ENCODE peak calls at places on chromosomes 16 and 17, in nine cellular contexts. W, G, X, F, Z, Y, O, U and I are unnamed samples.

GRCh38 chr17:50618941-50619340 is 15.7 kb upstream of the ABCC3 start:
- DNase-seq in Z (peak), G (no peak), F (no peak), X (no peak), Y (no peak), O (no peak), U (no peak), W (no peak), I (no peak)

GRCh38 chr17:38867179-38867994 is 2.5 kb upstream of the LASP1 start:
- DNase-seq in U (peak), O (peak), W (peak), G (peak), Y (peak), F (peak), X (peak), Z (peak), I (peak)

GRCh38 chr16:61937646-61938045 is 98.6 kb downstream of the CDH8 start:
- DNase-seq in O (no peak), X (no peak), U (no peak), W (no peak), Y (no peak), F (no peak), G (no peak), Z (no peak), I (no peak)

GRCh38 chr17:16085066-16085699 is 85.6 kb downstream of the TTC19 start:
- DNase-seq in W (no peak), X (peak), G (no peak), U (no peak), O (no peak), Y (no peak), Z (peak), F (no peak), I (no peak)

GRCh38 chr17:38415250-38416194 is 12.7 kb upstream of the ARHGAP23 start:
- DNase-seq in X (peak), F (no peak), W (peak), O (no peak), U (no peak), G (peak), Z (peak), Y (peak), I (peak)

GRCh38 chr17:42848093-42848492 is 2.9 kb upstream of the AOC3 start:
- DNase-seq in Z (no peak), U (no peak), F (no peak), G (no peak), W (no peak), O (no peak), X (no peak), Y (no peak), I (no peak)

GRCh38 chr17:82294086-82294773 is 20.7 kb upstream of the CSNK1D start:
- DNase-seq in Y (no peak), X (peak), U (no peak), G (no peak), W (no peak), Z (no peak), F (no peak), O (no peak), I (no peak)

GRCh38 chr16:4212207-4212933 is 29.5 kb downstream of the SRL start:
- DNase-seq in O (no peak), Z (no peak), G (no peak), U (no peak), W (no peak), X (no peak), Y (no peak), F (no peak), I (no peak)

GRCh38 chr16:81174644-81175324 is 63.7 kb upstream of the BCO1 start:
- DNase-seq in F (no peak), Y (no peak), O (no peak), W (no peak), U (no peak), X (no peak), Z (peak), G (no peak), I (peak)

GRCh38 chr17:81090361-81091133 is 55.6 kb downstream of the BAIAP2 start:
- DNase-seq in O (peak), X (peak), Z (peak), F (peak), W (no peak), Y (peak), G (peak), U (peak), I (no peak)

GRCh38 chr16:67279296-67280089 is at the start of gene PLEKHG4:
- DNase-seq in Z (peak), U (peak), G (peak), Y (peak), W (peak), X (peak), F (peak), O (peak), I (peak)

GRCh38 chr16:85423631-85424030 is 189.5 kb upstream of the GSE1 start:
- DNase-seq in F (no peak), Y (no peak), O (no peak), Z (no peak), G (no peak), W (peak), U (peak), X (no peak), I (no peak)

GRCh38 chr17:41837761-41838538 is at the start of gene KLHL10:
- DNase-seq in Y (no peak), U (no peak), W (no peak), Z (no peak), F (no peak), X (no peak), G (no peak), O (no peak), I (no peak)

GRCh38 chr17:42399948-42400843 is 12.0 kb upstream of the STAT3 start:
- DNase-seq in G (no peak), X (no peak), W (no peak), Y (no peak), F (no peak), U (no peak), Z (no peak), O (no peak), I (no peak)

GRCh38 chr16:56800355-56800754 is 64.7 kb upstream of the SLC12A3 start:
- DNase-seq in Z (peak), O (no peak), U (no peak), W (no peak), X (peak), F (no peak), G (no peak), Y (no peak), I (no peak)

GRCh38 chr16:5575846-5576245 is 478.3 kb upstream of the EEF2KMT start:
- DNase-seq in W (no peak), X (no peak), Y (no peak), U (no peak), O (no peak), G (no peak), F (no peak), Z (no peak), I (no peak)

GRCh38 chr16:30551781-30552180 is 6.4 kb downstream of the ZNF764 start:
- DNase-seq in Y (peak), W (peak), X (no peak), G (no peak), Z (no peak), U (no peak), O (no peak), F (no peak), I (no peak)

GRCh38 chr17:46968896-46969295 is 10.2 kb downstream of the RPRML start:
- DNase-seq in U (no peak), X (no peak), G (no peak), Y (no peak), O (no peak), Z (no peak), F (no peak), W (no peak), I (no peak)

GRCh38 chr16:2023098-2023925 is 3.4 kb upstream of the NHERF2 start:
- DNase-seq in F (peak), X (peak), Y (peak), Z (peak), G (peak), O (peak), W (peak), U (peak), I (peak)

GRCh38 chr16:9275386-9275785 is 183.9 kb downstream of the HAPSTR1 start:
- DNase-seq in W (no peak), Y (no peak), X (no peak), U (no peak), G (no peak), Z (no peak), O (no peak), F (no peak), I (no peak)

GRCh38 chr17:47862621-47863440 is 11.9 kb upstream of the SP6 start:
- DNase-seq in Z (peak), G (no peak), X (peak), U (no peak), Y (no peak), W (no peak), F (no peak), O (no peak), I (peak)

GRCh38 chr16:4860727-4861342 is 13.6 kb downstream of the UBN1 start:
- DNase-seq in Z (no peak), X (no peak), Y (no peak), U (no peak), F (no peak), O (no peak), G (no peak), W (no peak), I (no peak)

GRCh38 chr17:45384047-45384799 is 48.4 kb downstream of the ARHGAP27 start:
- DNase-seq in X (no peak), F (no peak), O (no peak), Y (no peak), U (no peak), Z (peak), G (no peak), W (no peak), I (no peak)

GRCh38 chr16:57505169-57505568 is 18.9 kb upstream of the DOK4 start:
- DNase-seq in Y (no peak), Z (no peak), F (no peak), X (no peak), U (no peak), G (no peak), W (no peak), O (no peak), I (no peak)

GRCh38 chr17:41793749-41794602 is 7.5 kb upstream of the JUP start:
- DNase-seq in G (peak), O (peak), Y (no peak), W (no peak), X (peak), F (no peak), U (peak), Z (no peak), I (no peak)

GRCh38 chr16:11007714-11008240 is 63.4 kb downstream of the CLEC16A start:
- DNase-seq in O (no peak), F (no peak), W (no peak), X (no peak), Z (no peak), G (no peak), Y (no peak), U (no peak), I (no peak)

GRCh38 chr17:82528484-82529265 is 9.1 kb downstream of the FOXK2 start:
- DNase-seq in Y (no peak), Z (peak), F (peak), X (peak), U (peak), W (peak), G (no peak), O (peak), I (peak)

GRCh38 chr16:24966599-24966998 is 48.6 kb downstream of the ARHGAP17 start:
- DNase-seq in U (no peak), Z (no peak), Y (no peak), G (no peak), W (no peak), X (no peak), F (no peak), O (no peak), I (no peak)

GRCh38 chr17:38565853-38566665 is 39.7 kb downstream of the SRCIN1 start:
- DNase-seq in Z (no peak), U (no peak), G (no peak), Y (no peak), F (no peak), W (no peak), X (no peak), O (no peak), I (no peak)

GRCh38 chr16:2874584-2875362 is 8.2 kb upstream of the FLYWCH2 start:
- DNase-seq in Z (peak), G (peak), O (peak), U (peak), F (peak), X (peak), Y (peak), W (peak), I (peak)